ENCODE peak calls at places on chromosomes 6 and 20, in six cellular contexts. One of them, this sample, is unnamed.

GRCh38 chr20:47543006-47543431 is 41.3 kb downstream of the NCOA3 start:
- DNase-seq in Panc1: no peak
- DNase-seq in activated naive CD8-positive, alpha-beta T cell treated with anti-CD3 and anti-CD28 coated beads, Interleukin-2, amount 50 U/mL, for 24 hours: no peak
- DNase-seq in A549: no peak
- DNase-seq in dorsolateral prefrontal cortex: no peak
- DNase-seq in AG10803: peak
- DNase-seq in this sample: no peak

GRCh38 chr6:22129751-22130150 is 167.1 kb downstream of the PRL start:
- DNase-seq in Panc1: no peak
- DNase-seq in activated naive CD8-positive, alpha-beta T cell treated with anti-CD3 and anti-CD28 coated beads, Interleukin-2, amount 50 U/mL, for 24 hours: no peak
- DNase-seq in A549: no peak
- DNase-seq in dorsolateral prefrontal cortex: no peak
- DNase-seq in AG10803: no peak
- DNase-seq in this sample: no peak

GRCh38 chr6:50658561-50658960 is 54.8 kb upstream of the TFAP2D start:
- DNase-seq in Panc1: no peak
- DNase-seq in activated naive CD8-positive, alpha-beta T cell treated with anti-CD3 and anti-CD28 coated beads, Interleukin-2, amount 50 U/mL, for 24 hours: no peak
- DNase-seq in A549: no peak
- DNase-seq in dorsolateral prefrontal cortex: no peak
- DNase-seq in AG10803: no peak
- DNase-seq in this sample: no peak

GRCh38 chr20:36644032-36644712 is 1.8 kb downstream of the SLA2 start:
- DNase-seq in Panc1: no peak
- DNase-seq in activated naive CD8-positive, alpha-beta T cell treated with anti-CD3 and anti-CD28 coated beads, Interleukin-2, amount 50 U/mL, for 24 hours: peak
- DNase-seq in A549: no peak
- DNase-seq in dorsolateral prefrontal cortex: no peak
- DNase-seq in AG10803: no peak
- DNase-seq in this sample: no peak

GRCh38 chr6:73732845-73733675 is 37.1 kb downstream of the CD109 start:
- DNase-seq in Panc1: no peak
- DNase-seq in activated naive CD8-positive, alpha-beta T cell treated with anti-CD3 and anti-CD28 coated beads, Interleukin-2, amount 50 U/mL, for 24 hours: peak
- DNase-seq in A549: peak
- DNase-seq in dorsolateral prefrontal cortex: peak
- DNase-seq in AG10803: peak
- DNase-seq in this sample: peak

GRCh38 chr6:125432968-125433367 is 131.2 kb upstream of the HDDC2 start:
- DNase-seq in Panc1: no peak
- DNase-seq in activated naive CD8-positive, alpha-beta T cell treated with anti-CD3 and anti-CD28 coated beads, Interleukin-2, amount 50 U/mL, for 24 hours: no peak
- DNase-seq in A549: no peak
- DNase-seq in dorsolateral prefrontal cortex: no peak
- DNase-seq in AG10803: no peak
- DNase-seq in this sample: no peak

GRCh38 chr6:158669145-158670035 is 19.5 kb downstream of the SYTL3 start:
- DNase-seq in Panc1: no peak
- DNase-seq in activated naive CD8-positive, alpha-beta T cell treated with anti-CD3 and anti-CD28 coated beads, Interleukin-2, amount 50 U/mL, for 24 hours: no peak
- DNase-seq in A549: no peak
- DNase-seq in dorsolateral prefrontal cortex: no peak
- DNase-seq in AG10803: peak
- DNase-seq in this sample: no peak

GRCh38 chr6:117264487-117265424 is 602 bp upstream of the VGLL2 start:
- DNase-seq in Panc1: no peak
- DNase-seq in activated naive CD8-positive, alpha-beta T cell treated with anti-CD3 and anti-CD28 coated beads, Interleukin-2, amount 50 U/mL, for 24 hours: peak
- DNase-seq in A549: no peak
- DNase-seq in dorsolateral prefrontal cortex: no peak
- DNase-seq in AG10803: peak
- DNase-seq in this sample: no peak

This sample was measured in occipital lobe.